ENCODE peak calls at places on chromosomes 4 and X, in eight cellular contexts. L is choroid plexus epithelial cell, O is amygdala, T is kidney, G is psoas muscle, E is uterus, W is left cardiac atrium, U is right atrium auricular region. H is an unnamed sample.

GRCh38 chr4:23337292-23337691 is 552.6 kb downstream of the PPARGC1A start:
- DNase-seq in W (no peak), L (no peak), G (no peak), O (no peak), E (no peak), U (no peak), T (no peak), H (no peak)

GRCh38 chr4:187687701-187688100 is 307.9 kb upstream of the ZFP42 start:
- DNase-seq in O (no peak), T (no peak), W (no peak), U (no peak), L (no peak), G (no peak), E (no peak), H (no peak)

GRCh38 chrX:154797006-154797405 is 8.3 kb downstream of the MPP1 start:
- DNase-seq in W (no peak), L (peak), O (no peak), G (no peak), T (no peak), U (no peak), E (no peak), H (no peak)

GRCh38 chr4:5955856-5956255 is 62.4 kb downstream of the C4orf50 start:
- DNase-seq in T (no peak), U (no peak), W (no peak), O (no peak), E (no peak), L (no peak), G (no peak), H (no peak)

GRCh38 chr4:124710911-124711310 is 1.6 kb downstream of the ANKRD50 start:
- DNase-seq in U (no peak), T (no peak), W (no peak), G (peak), O (peak), E (no peak), L (peak), H (no peak)

GRCh38 chr4:55031158-55031557 is 94.2 kb downstream of the KDR start:
- DNase-seq in U (no peak), L (no peak), W (no peak), T (no peak), G (no peak), O (no peak), E (no peak), H (no peak)

GRCh38 chr4:20044502-20044911 is 207.2 kb upstream of the SLIT2 start:
- DNase-seq in O (no peak), E (no peak), L (peak), T (no peak), G (no peak), W (no peak), U (no peak), H (no peak)

GRCh38 chrX:38768079-38768478 is 33.2 kb upstream of the MID1IP1 start:
- DNase-seq in U (no peak), W (no peak), L (peak), T (no peak), O (no peak), G (no peak), E (no peak), H (no peak)

GRCh38 chr4:1837069-1837468 is 18.9 kb downstream of the LETM1 start:
- DNase-seq in U (no peak), E (no peak), T (no peak), L (no peak), W (no peak), O (no peak), G (no peak), H (no peak)

GRCh38 chrX:80181079-80181478 is 166.5 kb downstream of the TBX22 start:
- DNase-seq in O (no peak), W (no peak), L (no peak), E (no peak), G (no peak), U (no peak), T (no peak), H (no peak)

GRCh38 chr4:90857081-90857820 is 730.1 kb downstream of the CCSER1 start:
- DNase-seq in G (no peak), E (no peak), T (no peak), O (no peak), L (no peak), W (no peak), U (no peak), H (no peak)

GRCh38 chr4:76377922-76378321 is 43.0 kb downstream of the CCDC158 start:
- DNase-seq in O (no peak), U (no peak), T (no peak), G (no peak), L (peak), W (no peak), E (no peak), H (peak)

GRCh38 chr4:155787113-155787710 is 28.4 kb downstream of the GUCY1B1 start:
- DNase-seq in O (no peak), E (no peak), U (no peak), W (no peak), G (no peak), L (peak), T (no peak), H (no peak)

GRCh38 chrX:102517331-102517730 is 792 bp upstream of the TMSB15A start:
- DNase-seq in U (no peak), W (no peak), G (no peak), T (no peak), E (no peak), L (peak), O (peak), H (no peak)

GRCh38 chrX:67094061-67094460 is 449.8 kb upstream of the AR start:
- DNase-seq in T (no peak), G (no peak), W (no peak), L (no peak), O (no peak), E (no peak), U (no peak), H (no peak)

GRCh38 chrX:104641176-104641575 is 75.2 kb downstream of the IL1RAPL2 start:
- DNase-seq in T (no peak), E (no peak), L (no peak), U (no peak), G (no peak), W (no peak), O (no peak), H (no peak)

GRCh38 chr4:27149541-27150212 is 289.0 kb downstream of the STIM2 start:
- DNase-seq in O (no peak), W (no peak), L (peak), G (no peak), E (no peak), T (no peak), U (no peak), H (no peak)

H was measured in activated T-helper 9 cell treated with anti-CD3 and anti-CD28 coated beads, Interleukin-2, amount 50 U/mL, for 16 hours.